ENCODE peak calls at places on chromosomes 3 and 15, in eight cellular contexts. One of them, this sample, is unnamed.

GRCh38 chr3:177599331-177599730 is 402.0 kb upstream of the TBL1XR1 start:
- DNase-seq in lung: no peak
- DNase-seq in kidney epithelial cell: no peak
- DNase-seq in upper lobe of right lung: no peak
- DNase-seq in fibroblast of lung: no peak
- DNase-seq in tibial artery: no peak
- DNase-seq in heart right ventricle: no peak
- DNase-seq in psoas muscle: no peak
- DNase-seq in this sample: no peak

GRCh38 chr3:114706591-114707224 is 412.9 kb downstream of the TIGIT start:
- DNase-seq in lung: no peak
- DNase-seq in kidney epithelial cell: peak
- DNase-seq in upper lobe of right lung: no peak
- DNase-seq in fibroblast of lung: peak
- DNase-seq in tibial artery: no peak
- DNase-seq in heart right ventricle: no peak
- DNase-seq in psoas muscle: no peak
- DNase-seq in this sample: no peak

GRCh38 chr15:68730491-68731317 is 90.0 kb downstream of the ANP32A start:
- DNase-seq in lung: peak
- DNase-seq in kidney epithelial cell: peak
- DNase-seq in upper lobe of right lung: no peak
- DNase-seq in fibroblast of lung: peak
- DNase-seq in tibial artery: peak
- DNase-seq in heart right ventricle: peak
- DNase-seq in psoas muscle: peak
- DNase-seq in this sample: peak

GRCh38 chr15:57427367-57427821 is 51.1 kb downstream of the CGNL1 start:
- DNase-seq in lung: no peak
- DNase-seq in kidney epithelial cell: no peak
- DNase-seq in upper lobe of right lung: no peak
- DNase-seq in fibroblast of lung: peak
- DNase-seq in tibial artery: peak
- DNase-seq in heart right ventricle: no peak
- DNase-seq in psoas muscle: peak
- DNase-seq in this sample: no peak

GRCh38 chr3:24242012-24242698 is 252.5 kb downstream of the THRB start:
- DNase-seq in lung: no peak
- DNase-seq in kidney epithelial cell: no peak
- DNase-seq in upper lobe of right lung: no peak
- DNase-seq in fibroblast of lung: peak
- DNase-seq in tibial artery: no peak
- DNase-seq in heart right ventricle: no peak
- DNase-seq in psoas muscle: no peak
- DNase-seq in this sample: peak

GRCh38 chr3:113147608-113148306 is 63.6 kb upstream of the BOC start:
- DNase-seq in lung: no peak
- DNase-seq in kidney epithelial cell: no peak
- DNase-seq in upper lobe of right lung: no peak
- DNase-seq in fibroblast of lung: no peak
- DNase-seq in tibial artery: no peak
- DNase-seq in heart right ventricle: peak
- DNase-seq in psoas muscle: no peak
- DNase-seq in this sample: no peak

GRCh38 chr3:2558828-2559227 is 460.2 kb downstream of the CNTN4 start:
- DNase-seq in lung: no peak
- DNase-seq in kidney epithelial cell: no peak
- DNase-seq in upper lobe of right lung: no peak
- DNase-seq in fibroblast of lung: no peak
- DNase-seq in tibial artery: no peak
- DNase-seq in heart right ventricle: no peak
- DNase-seq in psoas muscle: no peak
- DNase-seq in this sample: no peak

GRCh38 chr3:50671331-50671730 is 3.4 kb upstream of the DOCK3 start:
- DNase-seq in lung: no peak
- DNase-seq in kidney epithelial cell: peak
- DNase-seq in upper lobe of right lung: no peak
- DNase-seq in fibroblast of lung: peak
- DNase-seq in tibial artery: no peak
- DNase-seq in heart right ventricle: no peak
- DNase-seq in psoas muscle: no peak
- DNase-seq in this sample: no peak

GRCh38 chr3:143439785-143440184 is 320.2 kb downstream of the CHST2 start:
- DNase-seq in lung: no peak
- DNase-seq in kidney epithelial cell: no peak
- DNase-seq in upper lobe of right lung: no peak
- DNase-seq in fibroblast of lung: no peak
- DNase-seq in tibial artery: no peak
- DNase-seq in heart right ventricle: no peak
- DNase-seq in psoas muscle: no peak
- DNase-seq in this sample: no peak

DNA sequence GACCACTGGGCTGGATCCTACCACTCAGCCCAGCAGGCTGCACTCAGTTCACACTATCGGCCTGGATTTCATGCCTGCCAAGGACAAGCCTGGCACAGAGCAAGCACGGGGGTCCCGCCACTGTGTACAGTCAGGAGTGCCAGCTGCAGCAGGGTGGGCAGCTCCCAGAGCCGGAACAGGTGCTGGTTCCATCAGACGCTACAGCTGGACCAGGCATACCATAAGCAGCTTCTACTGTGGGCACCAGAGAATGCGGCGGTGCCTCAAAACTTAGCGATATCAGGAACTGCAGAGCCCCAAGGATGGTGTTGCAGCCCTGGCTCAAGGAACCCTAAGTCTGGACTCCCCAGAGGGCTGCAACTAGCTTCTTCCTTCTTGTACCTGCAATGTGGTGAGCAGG is 124.8 kb downstream of the BCHE start:
- DNase-seq in lung: no peak
- DNase-seq in kidney epithelial cell: no peak
- DNase-seq in upper lobe of right lung: no peak
- DNase-seq in fibroblast of lung: no peak
- DNase-seq in tibial artery: no peak
- DNase-seq in heart right ventricle: no peak
- DNase-seq in psoas muscle: no peak
- DNase-seq in this sample: no peak
- TF ChIP-seq CTCF in lung: no peak
- TF ChIP-seq CTCF in kidney epithelial cell: no peak
- TF ChIP-seq CTCF in upper lobe of right lung: no peak
- TF ChIP-seq CTCF in fibroblast of lung: no peak
- TF ChIP-seq CTCF in tibial artery: no peak
- TF ChIP-seq CTCF in heart right ventricle: no peak
- TF ChIP-seq CTCF in psoas muscle: no peak
- TF ChIP-seq CTCF in this sample: no peak

GRCh38 chr15:75697523-75698398 is 14.9 kb downstream of the CSPG4 start:
- DNase-seq in lung: no peak
- DNase-seq in kidney epithelial cell: no peak
- DNase-seq in upper lobe of right lung: no peak
- DNase-seq in fibroblast of lung: peak
- DNase-seq in tibial artery: no peak
- DNase-seq in heart right ventricle: no peak
- DNase-seq in psoas muscle: no peak
- DNase-seq in this sample: no peak
- H3K4me3 ChIP-seq in lung: no peak
- H3K4me3 ChIP-seq in kidney epithelial cell: no peak
- H3K4me3 ChIP-seq in upper lobe of right lung: no peak
- H3K4me3 ChIP-seq in fibroblast of lung: no peak
- H3K4me3 ChIP-seq in tibial artery: no peak
- H3K4me3 ChIP-seq in heart right ventricle: no peak
- H3K4me3 ChIP-seq in psoas muscle: no peak
- H3K4me3 ChIP-seq in this sample: no peak

GRCh38 chr3:16309558-16309957 is 44.5 kb downstream of the OXNAD1 start:
- DNase-seq in lung: no peak
- DNase-seq in kidney epithelial cell: peak
- DNase-seq in upper lobe of right lung: no peak
- DNase-seq in fibroblast of lung: peak
- DNase-seq in tibial artery: no peak
- DNase-seq in heart right ventricle: no peak
- DNase-seq in psoas muscle: no peak
- DNase-seq in this sample: no peak

GRCh38 chr3:16315623-16316022 is 50.6 kb downstream of the OXNAD1 start:
- DNase-seq in lung: no peak
- DNase-seq in kidney epithelial cell: no peak
- DNase-seq in upper lobe of right lung: no peak
- DNase-seq in fibroblast of lung: no peak
- DNase-seq in tibial artery: no peak
- DNase-seq in heart right ventricle: no peak
- DNase-seq in psoas muscle: no peak
- DNase-seq in this sample: no peak

GRCh38 chr3:16313955-16314645 is 49.1 kb downstream of the OXNAD1 start:
- DNase-seq in lung: no peak
- DNase-seq in kidney epithelial cell: no peak
- DNase-seq in upper lobe of right lung: no peak
- DNase-seq in fibroblast of lung: no peak
- DNase-seq in tibial artery: no peak
- DNase-seq in heart right ventricle: no peak
- DNase-seq in psoas muscle: no peak
- DNase-seq in this sample: no peak

GRCh38 chr3:16308727-16309126 is 43.7 kb downstream of the OXNAD1 start:
- DNase-seq in lung: no peak
- DNase-seq in kidney epithelial cell: no peak
- DNase-seq in upper lobe of right lung: no peak
- DNase-seq in fibroblast of lung: no peak
- DNase-seq in tibial artery: no peak
- DNase-seq in heart right ventricle: no peak
- DNase-seq in psoas muscle: no peak
- DNase-seq in this sample: no peak

GRCh38 chr3:16311960-16312451 is 47.0 kb downstream of the OXNAD1 start:
- DNase-seq in lung: no peak
- DNase-seq in kidney epithelial cell: no peak
- DNase-seq in upper lobe of right lung: no peak
- DNase-seq in fibroblast of lung: peak
- DNase-seq in tibial artery: peak
- DNase-seq in heart right ventricle: no peak
- DNase-seq in psoas muscle: peak
- DNase-seq in this sample: no peak
- TF ChIP-seq CTCF in lung: no peak
- TF ChIP-seq CTCF in kidney epithelial cell: no peak
- TF ChIP-seq CTCF in upper lobe of right lung: no peak
- TF ChIP-seq CTCF in fibroblast of lung: no peak
- TF ChIP-seq CTCF in tibial artery: no peak
- TF ChIP-seq CTCF in heart right ventricle: no peak
- TF ChIP-seq CTCF in psoas muscle: no peak
- TF ChIP-seq CTCF in this sample: no peak

DNA sequence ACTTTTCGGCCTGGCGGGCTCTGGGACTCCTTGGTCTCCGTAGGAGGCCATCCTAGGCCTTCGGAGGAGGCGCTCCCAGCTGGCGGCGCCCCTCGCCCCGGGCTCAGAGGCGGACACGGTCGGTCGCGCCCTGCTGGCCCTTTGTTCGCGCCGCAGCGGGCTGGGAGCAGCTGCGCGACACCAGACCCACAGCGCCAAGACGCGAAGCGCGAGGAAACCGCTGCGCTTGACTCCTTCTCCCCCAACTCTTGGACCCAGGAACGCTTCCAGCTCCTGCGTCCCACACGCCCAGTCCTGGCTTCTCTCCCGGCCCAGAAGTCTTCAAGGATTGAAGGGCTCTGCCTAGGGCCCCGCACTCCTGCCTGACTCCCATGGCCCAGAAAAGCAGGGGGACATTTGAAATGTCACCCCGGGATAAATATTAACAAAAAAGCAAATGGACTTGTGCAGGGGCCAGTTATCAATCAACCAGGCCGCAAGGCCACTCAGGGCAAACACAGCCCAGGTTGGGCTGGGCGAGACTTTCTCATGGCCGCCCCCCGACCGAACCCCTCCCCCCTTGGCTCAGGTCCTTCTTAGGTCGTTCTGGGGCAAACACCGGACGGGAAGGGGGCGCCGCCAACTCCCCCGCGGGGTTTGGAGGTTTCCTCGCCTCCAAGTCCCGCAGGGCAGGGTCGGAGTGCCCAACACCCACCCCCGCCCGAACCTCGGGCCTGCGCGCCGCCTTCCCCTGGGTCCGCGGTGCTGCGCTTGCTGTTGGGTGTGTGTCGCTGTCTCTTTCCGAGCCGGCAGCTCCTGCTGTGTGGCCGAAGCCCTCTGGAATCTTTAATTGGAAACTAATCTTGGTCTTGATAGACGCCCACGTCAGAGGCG is 5.1 kb downstream of the ONECUT1 start:
- DNase-seq in lung: no peak
- DNase-seq in kidney epithelial cell: no peak
- DNase-seq in upper lobe of right lung: no peak
- DNase-seq in fibroblast of lung: no peak
- DNase-seq in tibial artery: no peak
- DNase-seq in heart right ventricle: no peak
- DNase-seq in psoas muscle: no peak
- DNase-seq in this sample: no peak
- H3K4me3 ChIP-seq in lung: no peak
- H3K4me3 ChIP-seq in kidney epithelial cell: no peak
- H3K4me3 ChIP-seq in upper lobe of right lung: no peak
- H3K4me3 ChIP-seq in fibroblast of lung: no peak
- H3K4me3 ChIP-seq in tibial artery: no peak
- H3K4me3 ChIP-seq in heart right ventricle: peak
- H3K4me3 ChIP-seq in psoas muscle: peak
- H3K4me3 ChIP-seq in this sample: peak

GRCh38 chr15:31954364-31954763 is 76.0 kb upstream of the CHRNA7 start:
- DNase-seq in lung: no peak
- DNase-seq in kidney epithelial cell: no peak
- DNase-seq in upper lobe of right lung: no peak
- DNase-seq in fibroblast of lung: no peak
- DNase-seq in tibial artery: no peak
- DNase-seq in heart right ventricle: no peak
- DNase-seq in psoas muscle: no peak
- DNase-seq in this sample: no peak

GRCh38 chr15:31955734-31956133 is 74.6 kb upstream of the CHRNA7 start:
- DNase-seq in lung: no peak
- DNase-seq in kidney epithelial cell: no peak
- DNase-seq in upper lobe of right lung: no peak
- DNase-seq in fibroblast of lung: no peak
- DNase-seq in tibial artery: no peak
- DNase-seq in heart right ventricle: no peak
- DNase-seq in psoas muscle: no peak
- DNase-seq in this sample: no peak

GRCh38 chr15:31953573-31953972 is 76.7 kb upstream of the CHRNA7 start:
- DNase-seq in lung: no peak
- DNase-seq in kidney epithelial cell: no peak
- DNase-seq in upper lobe of right lung: no peak
- DNase-seq in fibroblast of lung: no peak
- DNase-seq in tibial artery: no peak
- DNase-seq in heart right ventricle: no peak
- DNase-seq in psoas muscle: no peak
- DNase-seq in this sample: no peak
- TF ChIP-seq CTCF in lung: no peak
- TF ChIP-seq CTCF in kidney epithelial cell: no peak
- TF ChIP-seq CTCF in upper lobe of right lung: no peak
- TF ChIP-seq CTCF in fibroblast of lung: no peak
- TF ChIP-seq CTCF in tibial artery: no peak
- TF ChIP-seq CTCF in heart right ventricle: no peak
- TF ChIP-seq CTCF in psoas muscle: no peak
- TF ChIP-seq CTCF in this sample: no peak

This sample was measured in stomach.